ENCODE peak calls at places on chromosome 3, in four cellular contexts. X is A549, G is HepG2, I is K562. T is an unnamed sample.

GRCh38 chr3:29381595-29381994 is 100.7 kb downstream of the RBMS3 start:
- DNase-seq in X (no peak), G (no peak), I (no peak), T (no peak)

GRCh38 chr3:132550579-132551305 is 46.3 kb upstream of the ACKR4 start:
- DNase-seq in X (no peak), G (no peak), I (no peak), T (peak)

GRCh38 chr3:172658344-172659245 is 52.3 kb downstream of the NCEH1 start:
- DNase-seq in X (peak), G (peak), I (no peak), T (no peak)

GRCh38 chr3:19149388-19149787 is 1.1 kb downstream of the KCNH8 start:
- DNase-seq in X (no peak), G (no peak), I (no peak), T (peak)

GRCh38 chr3:100057716-100058575 is 56.4 kb downstream of the FILIP1L start:
- DNase-seq in X (no peak), G (peak), I (no peak), T (no peak)

GRCh38 chr3:134708671-134709070 is 57.8 kb upstream of the KY start:
- DNase-seq in X (no peak), G (no peak), I (no peak), T (no peak)

GRCh38 chr3:12186046-12186445 is 27.3 kb upstream of the TIMP4 start:
- DNase-seq in X (no peak), G (no peak), I (no peak), T (no peak)

GRCh38 chr3:32423956-32424558 is 32.4 kb downstream of the CMTM7 start:
- DNase-seq in X (no peak), G (no peak), I (no peak), T (no peak)

GRCh38 chr3:36482259-36482658 is 102.0 kb downstream of the STAC start:
- DNase-seq in X (no peak), G (no peak), I (no peak), T (no peak)

GRCh38 chr3:32432711-32433530 is 41.3 kb downstream of the CMTM7 start:
- DNase-seq in X (no peak), G (no peak), I (no peak), T (peak)

GRCh38 chr3:141266797-141267555 is 35.4 kb downstream of the PXYLP1 start:
- DNase-seq in X (no peak), G (no peak), I (no peak), T (no peak)

GRCh38 chr3:12875857-12876451 is 34.6 kb upstream of the RPL32 start:
- DNase-seq in X (no peak), G (no peak), I (peak), T (no peak)

GRCh38 chr3:183572935-183573334 is 17.4 kb upstream of the KLHL6 start:
- DNase-seq in X (no peak), G (no peak), I (no peak), T (no peak)

GRCh38 chr3:9224490-9224889 is 25.0 kb downstream of the SRGAP3 start:
- DNase-seq in X (no peak), G (no peak), I (no peak), T (peak)

GRCh38 chr3:187072582-187072981 is 66.7 kb downstream of the RPL39L start:
- DNase-seq in X (no peak), G (no peak), I (peak), T (peak)
- TF ChIP-seq MYC in X (no peak), G (no peak), I (no peak), T (no peak)

DNA sequence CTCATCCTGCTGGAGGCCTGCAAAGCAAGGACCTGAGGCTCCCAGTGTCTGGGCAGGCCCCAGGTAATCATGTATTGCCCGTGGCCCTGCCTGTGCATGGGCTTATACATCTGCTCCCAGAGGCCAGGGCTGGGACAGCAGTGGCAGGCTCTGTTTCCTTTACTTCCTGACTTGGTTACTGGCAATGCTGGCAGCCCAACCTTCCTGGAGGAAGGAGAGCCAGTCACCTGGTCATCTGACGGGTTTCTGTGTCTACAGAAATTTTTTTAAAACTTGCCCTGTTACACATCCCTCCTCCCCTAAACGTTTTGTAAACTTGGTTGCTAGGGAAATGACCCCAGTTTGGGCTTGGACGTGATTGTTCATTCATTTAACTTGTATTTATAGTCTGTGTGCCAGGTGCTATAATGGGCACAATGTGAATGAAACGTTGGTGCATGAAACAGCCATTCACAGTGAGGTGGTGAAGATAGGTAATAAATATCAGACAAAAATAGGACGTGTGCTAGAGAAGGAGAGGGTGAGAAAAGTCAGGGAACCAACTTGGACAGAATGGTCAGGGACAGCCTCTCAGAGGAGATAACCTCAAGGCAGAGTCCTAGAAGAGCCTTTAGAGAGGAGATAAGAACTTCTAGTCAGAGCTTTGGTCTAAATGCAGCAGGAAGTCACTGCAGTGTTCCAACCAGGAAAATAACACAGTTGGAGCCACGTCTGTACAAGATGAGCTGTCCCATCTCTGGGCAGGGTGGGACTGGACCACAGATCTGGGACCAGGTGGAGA is 14.1 kb downstream of the TEX264 start:
- DNase-seq in X (no peak), G (no peak), I (peak), T (peak)
- TF ChIP-seq MYC in X (no peak), G (no peak), I (no peak), T (no peak)

DNA sequence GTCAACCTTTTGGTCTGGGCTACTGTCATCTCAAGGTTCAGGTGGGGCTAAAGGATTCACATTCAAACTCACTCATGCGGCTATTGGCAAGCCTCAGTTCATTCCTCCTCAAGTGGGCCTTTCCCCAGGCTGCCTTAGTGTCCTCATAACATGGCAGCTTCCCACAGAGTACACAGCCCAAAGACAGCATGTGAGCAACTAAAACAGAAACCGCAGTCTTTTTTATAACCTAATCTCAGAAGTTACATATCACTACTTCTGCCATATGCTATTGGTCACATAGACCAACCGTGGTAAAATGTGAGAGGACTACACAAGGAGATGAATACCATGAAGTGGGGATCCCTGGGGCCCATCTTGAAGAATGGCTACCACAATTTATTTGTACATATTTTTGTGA is 4.5 kb upstream of the CEP70 start:
- DNase-seq in X (no peak), G (no peak), I (no peak), T (no peak)
- TF ChIP-seq MYC in X (no peak), G (no peak), I (no peak), T (no peak)

DNA sequence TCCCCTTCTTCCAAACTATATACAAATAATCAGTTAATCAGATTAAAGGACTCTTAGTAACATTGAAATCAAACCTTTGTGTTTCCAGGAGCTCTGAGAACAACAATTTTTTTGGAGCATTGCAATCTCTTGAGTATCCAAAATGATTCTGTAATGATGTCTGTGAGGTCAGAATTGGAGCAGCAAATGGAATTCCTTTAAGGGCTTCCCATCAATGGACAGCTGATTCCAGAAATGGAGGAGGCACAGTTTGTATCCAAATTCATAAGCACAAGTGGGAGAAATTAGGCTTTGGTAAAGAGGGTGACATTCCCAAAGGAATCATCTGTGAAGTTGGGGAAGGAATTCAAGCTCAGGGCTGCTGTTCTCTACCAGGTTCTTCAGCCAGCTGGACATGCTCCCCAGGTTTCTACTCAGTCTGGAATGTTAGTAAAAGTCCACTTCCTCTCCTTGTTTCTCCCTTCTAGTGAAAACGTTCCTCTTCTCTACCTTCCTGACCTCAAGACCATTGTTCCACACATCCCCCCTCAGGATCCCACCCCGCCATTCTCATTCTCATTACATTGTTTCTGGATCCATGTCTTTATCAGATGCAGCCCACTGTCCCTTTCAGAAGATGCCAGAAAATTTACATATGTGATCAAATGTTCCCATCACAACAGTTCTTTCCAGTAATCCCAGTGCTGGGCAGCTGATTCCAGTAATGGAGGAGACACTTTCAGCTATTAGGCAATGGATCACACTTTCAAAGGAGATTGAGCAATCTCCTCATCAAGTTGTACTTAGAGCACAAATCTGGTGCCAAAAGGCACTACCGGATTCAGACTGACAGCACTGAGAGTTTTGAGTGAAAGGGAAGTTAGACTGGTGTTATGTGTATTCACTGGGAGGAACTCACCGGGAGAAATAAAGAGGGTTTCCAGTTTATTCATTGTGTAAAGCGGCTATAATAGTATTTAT is 391.3 kb upstream of the TPRG1 start:
- DNase-seq in X (no peak), G (peak), I (no peak), T (peak)
- TF ChIP-seq MYC in X (no peak), G (no peak), I (no peak), T (no peak)

DNA sequence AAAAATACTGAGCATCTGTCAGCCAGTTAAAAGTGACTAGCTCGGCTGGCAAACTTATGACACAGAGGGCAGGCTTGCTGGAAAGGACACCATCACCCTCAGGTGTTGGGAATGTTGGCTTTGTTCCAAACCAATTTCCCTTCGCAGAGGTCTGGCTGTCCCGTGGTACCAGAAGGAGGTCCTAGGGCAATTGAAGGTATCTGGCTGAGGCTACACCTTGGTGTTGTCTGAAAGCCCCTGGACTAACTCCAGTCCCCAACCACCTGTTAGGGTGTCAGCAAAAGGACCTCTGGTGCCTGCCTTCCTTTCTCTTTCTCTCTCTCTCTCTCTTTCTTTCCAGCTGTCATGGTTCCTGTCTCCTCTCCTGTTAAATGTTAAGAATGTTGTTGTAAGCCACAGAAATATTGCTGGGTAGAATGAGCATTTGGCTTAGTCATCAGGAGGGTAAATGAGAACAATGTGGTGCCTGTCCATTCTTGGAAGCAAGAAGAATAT is 12.5 kb downstream of the PRR20G start:
- DNase-seq in X (no peak), G (no peak), I (no peak), T (no peak)
- TF ChIP-seq MYC in X (no peak), G (no peak), I (no peak), T (no peak)

T was measured in NB4.